ENCODE peak calls at places on chromosomes 5 and 9, in four cellular contexts. One of them, this sample, is unnamed.

GRCh38 chr9:72362680-72363139 is 2.3 kb downstream of the ZFAND5 start:
- DNase-seq in AG10803: peak; percentile 77
- DNase-seq in mucosa of descending colon: peak; percentile 69
- DNase-seq in CD4-positive, alpha-beta T cell: peak; percentile 19
- DNase-seq in this sample: peak; percentile 31

GRCh38 chr5:178415353-178415752 is 174.8 kb downstream of the COL23A1 start:
- DNase-seq in AG10803: no peak
- DNase-seq in mucosa of descending colon: no peak
- DNase-seq in CD4-positive, alpha-beta T cell: no peak
- DNase-seq in this sample: no peak

GRCh38 chr9:81379655-81380054 is 309.7 kb downstream of the TLE1 start:
- DNase-seq in AG10803: peak; percentile 14
- DNase-seq in mucosa of descending colon: no peak
- DNase-seq in CD4-positive, alpha-beta T cell: no peak
- DNase-seq in this sample: no peak

GRCh38 chr9:134531251-134531970 is 110.2 kb upstream of the COL5A1 start:
- DNase-seq in AG10803: peak; percentile 70
- DNase-seq in mucosa of descending colon: no peak
- DNase-seq in CD4-positive, alpha-beta T cell: no peak
- DNase-seq in this sample: no peak

GRCh38 chr5:135883441-135883840 is 12.2 kb downstream of the IL9 start:
- DNase-seq in AG10803: no peak
- DNase-seq in mucosa of descending colon: no peak
- DNase-seq in CD4-positive, alpha-beta T cell: no peak
- DNase-seq in this sample: no peak

GRCh38 chr5:8831854-8832253 is 714.0 kb downstream of the SEMA5A start:
- DNase-seq in AG10803: peak; percentile 20
- DNase-seq in mucosa of descending colon: no peak
- DNase-seq in CD4-positive, alpha-beta T cell: no peak
- DNase-seq in this sample: no peak

GRCh38 chr5:143824851-143825720 is 13.1 kb downstream of the HMHB1 start:
- DNase-seq in AG10803: peak; percentile 67
- DNase-seq in mucosa of descending colon: peak; percentile 94
- DNase-seq in CD4-positive, alpha-beta T cell: peak; percentile 75
- DNase-seq in this sample: peak; percentile 92

GRCh38 chr9:38649731-38650363 is 29.5 kb upstream of the ANKRD18A start:
- DNase-seq in AG10803: no peak
- DNase-seq in mucosa of descending colon: no peak
- DNase-seq in CD4-positive, alpha-beta T cell: no peak
- DNase-seq in this sample: no peak

GRCh38 chr9:76580188-76580587 is 121.2 kb downstream of the GCNT1 start:
- DNase-seq in AG10803: no peak
- DNase-seq in mucosa of descending colon: no peak
- DNase-seq in CD4-positive, alpha-beta T cell: no peak
- DNase-seq in this sample: no peak

GRCh38 chr5:14417792-14418765 is 163.5 kb upstream of the OTULINL start:
- DNase-seq in AG10803: no peak
- DNase-seq in mucosa of descending colon: no peak
- DNase-seq in CD4-positive, alpha-beta T cell: no peak
- DNase-seq in this sample: no peak

GRCh38 chr9:121921444-121921843 is 171.7 kb downstream of the TTLL11 start:
- DNase-seq in AG10803: no peak
- DNase-seq in mucosa of descending colon: no peak
- DNase-seq in CD4-positive, alpha-beta T cell: no peak
- DNase-seq in this sample: no peak

GRCh38 chr5:138989720-138990119 is 114.6 kb upstream of the LRRTM2 start:
- DNase-seq in AG10803: peak; percentile 68
- DNase-seq in mucosa of descending colon: no peak
- DNase-seq in CD4-positive, alpha-beta T cell: no peak
- DNase-seq in this sample: no peak

GRCh38 chr9:8346291-8346690 is 546.7 kb upstream of the DMAC1 start:
- DNase-seq in AG10803: no peak
- DNase-seq in mucosa of descending colon: no peak
- DNase-seq in CD4-positive, alpha-beta T cell: no peak
- DNase-seq in this sample: no peak

GRCh38 chr9:72951043-72951442 is 1.8 kb downstream of the ALDH1A1 start:
- DNase-seq in AG10803: no peak
- DNase-seq in mucosa of descending colon: no peak
- DNase-seq in CD4-positive, alpha-beta T cell: no peak
- DNase-seq in this sample: no peak

GRCh38 chr5:138654281-138654867 is 79.2 kb upstream of the HSPA9 start:
- DNase-seq in AG10803: peak; percentile 14
- DNase-seq in mucosa of descending colon: peak; percentile 28
- DNase-seq in CD4-positive, alpha-beta T cell: peak; percentile 45
- DNase-seq in this sample: peak; percentile 38

GRCh38 chr5:151295138-151295537 is 8.4 kb downstream of the SLC36A3 start:
- DNase-seq in AG10803: peak; percentile 4
- DNase-seq in mucosa of descending colon: no peak
- DNase-seq in CD4-positive, alpha-beta T cell: no peak
- DNase-seq in this sample: no peak

GRCh38 chr5:177432143-177432904 is 5.8 kb downstream of the GRK6 start:
- DNase-seq in AG10803: no peak
- DNase-seq in mucosa of descending colon: no peak
- DNase-seq in CD4-positive, alpha-beta T cell: no peak
- DNase-seq in this sample: no peak

GRCh38 chr9:114968710-114969109 is 38.3 kb upstream of the TNFSF8 start:
- DNase-seq in AG10803: peak; percentile 50
- DNase-seq in mucosa of descending colon: no peak
- DNase-seq in CD4-positive, alpha-beta T cell: no peak
- DNase-seq in this sample: no peak

GRCh38 chr5:151026674-151027073 is 6.3 kb downstream of the GPX3 start:
- DNase-seq in AG10803: no peak
- DNase-seq in mucosa of descending colon: no peak
- DNase-seq in CD4-positive, alpha-beta T cell: no peak
- DNase-seq in this sample: no peak

GRCh38 chr5:129053438-129053837 is 41.1 kb upstream of the ISOC1 start:
- DNase-seq in AG10803: no peak
- DNase-seq in mucosa of descending colon: no peak
- DNase-seq in CD4-positive, alpha-beta T cell: no peak
- DNase-seq in this sample: no peak

GRCh38 chr5:110054240-110054639 is 364.5 kb downstream of the MAN2A1 start:
- DNase-seq in AG10803: peak; percentile 45
- DNase-seq in mucosa of descending colon: peak; percentile 49
- DNase-seq in CD4-positive, alpha-beta T cell: peak; percentile 82
- DNase-seq in this sample: peak; percentile 17

GRCh38 chr9:80928697-80929096 is 760.6 kb downstream of the TLE1 start:
- DNase-seq in AG10803: no peak
- DNase-seq in mucosa of descending colon: no peak
- DNase-seq in CD4-positive, alpha-beta T cell: no peak
- DNase-seq in this sample: no peak

GRCh38 chr9:12463641-12464040 is 229.5 kb upstream of the TYRP1 start:
- DNase-seq in AG10803: no peak
- DNase-seq in mucosa of descending colon: no peak
- DNase-seq in CD4-positive, alpha-beta T cell: no peak
- DNase-seq in this sample: no peak

GRCh38 chr5:125160787-125161502 is 414.5 kb upstream of the ZNF608 start:
- DNase-seq in AG10803: no peak
- DNase-seq in mucosa of descending colon: no peak
- DNase-seq in CD4-positive, alpha-beta T cell: no peak
- DNase-seq in this sample: no peak

GRCh38 chr9:33443047-33443446 is 4.3 kb downstream of the AQP3 start:
- DNase-seq in AG10803: no peak
- DNase-seq in mucosa of descending colon: no peak
- DNase-seq in CD4-positive, alpha-beta T cell: no peak
- DNase-seq in this sample: no peak
- TF ChIP-seq CTCF in AG10803: no peak
- TF ChIP-seq CTCF in mucosa of descending colon: no peak
- TF ChIP-seq CTCF in CD4-positive, alpha-beta T cell: no peak
- TF ChIP-seq CTCF in this sample: no peak

GRCh38 chr9:36093384-36093783 is 43.1 kb upstream of the GLIPR2 start:
- DNase-seq in AG10803: no peak
- DNase-seq in mucosa of descending colon: no peak
- DNase-seq in CD4-positive, alpha-beta T cell: no peak
- DNase-seq in this sample: no peak

GRCh38 chr9:36092509-36093215 is 43.9 kb upstream of the GLIPR2 start:
- DNase-seq in AG10803: no peak
- DNase-seq in mucosa of descending colon: peak; percentile 48
- DNase-seq in CD4-positive, alpha-beta T cell: no peak
- DNase-seq in this sample: no peak

GRCh38 chr9:36092014-36092413 is 44.5 kb upstream of the GLIPR2 start:
- DNase-seq in AG10803: no peak
- DNase-seq in mucosa of descending colon: no peak
- DNase-seq in CD4-positive, alpha-beta T cell: no peak
- DNase-seq in this sample: no peak

GRCh38 chr9:36088020-36088419 is 48.5 kb upstream of the GLIPR2 start:
- DNase-seq in AG10803: no peak
- DNase-seq in mucosa of descending colon: no peak
- DNase-seq in CD4-positive, alpha-beta T cell: no peak
- DNase-seq in this sample: no peak

DNA sequence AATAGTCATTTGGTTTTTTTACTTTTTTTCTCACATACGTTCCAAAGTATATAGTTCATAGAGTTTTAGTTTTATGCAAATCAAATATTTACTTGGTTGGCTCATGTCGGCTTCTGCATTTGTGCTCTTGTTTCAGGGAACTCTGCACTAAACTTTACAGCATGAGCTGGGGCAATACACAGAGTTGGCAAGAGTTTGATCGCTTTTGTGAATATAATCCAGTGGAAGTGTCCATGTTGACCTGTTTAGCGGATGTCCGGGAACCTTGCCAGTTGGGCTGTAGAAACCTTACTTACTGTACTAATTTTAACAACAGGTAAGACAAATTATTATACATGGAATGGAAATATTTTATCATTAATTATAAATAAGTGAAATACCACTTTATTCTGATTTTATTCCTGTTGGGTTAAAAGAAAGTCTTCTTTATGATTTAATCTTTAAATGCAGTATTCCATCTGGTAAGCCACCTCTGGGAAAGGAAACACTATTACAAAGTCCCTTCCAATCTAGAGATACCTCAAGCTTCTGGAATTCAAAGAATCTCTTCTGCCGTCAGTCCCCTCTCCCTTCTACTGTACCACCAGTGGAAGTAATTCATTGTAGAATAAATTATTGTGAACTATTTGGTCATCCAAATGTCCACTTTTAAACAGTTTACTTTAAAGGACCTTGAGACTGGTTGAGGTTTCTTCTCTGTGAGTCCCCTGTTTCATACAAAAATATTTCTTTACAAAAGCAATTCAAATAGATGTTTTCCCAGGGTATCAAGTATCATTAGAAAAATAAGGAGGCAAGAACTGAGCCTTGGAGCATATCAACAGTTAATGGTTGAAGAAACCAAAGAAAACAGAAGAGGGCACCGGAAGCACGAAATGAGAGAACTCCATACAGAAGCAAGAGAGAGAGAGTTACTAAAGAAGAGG is 45.2 kb upstream of the GLIPR2 start:
- DNase-seq in AG10803: peak; percentile 82
- DNase-seq in mucosa of descending colon: peak; percentile 87
- DNase-seq in CD4-positive, alpha-beta T cell: no peak
- DNase-seq in this sample: no peak
- TF ChIP-seq CTCF in AG10803: no peak
- TF ChIP-seq CTCF in mucosa of descending colon: no peak
- TF ChIP-seq CTCF in CD4-positive, alpha-beta T cell: no peak
- TF ChIP-seq CTCF in this sample: no peak

GRCh38 chr5:73028991-73029540 is 73.2 kb downstream of the FCHO2 start:
- DNase-seq in AG10803: peak; percentile 48
- DNase-seq in mucosa of descending colon: no peak
- DNase-seq in CD4-positive, alpha-beta T cell: no peak
- DNase-seq in this sample: no peak

GRCh38 chr5:73030531-73030930 is 74.7 kb downstream of the FCHO2 start:
- DNase-seq in AG10803: no peak
- DNase-seq in mucosa of descending colon: no peak
- DNase-seq in CD4-positive, alpha-beta T cell: no peak
- DNase-seq in this sample: no peak

GRCh38 chr5:73030995-73031394 is 75.2 kb downstream of the FCHO2 start:
- DNase-seq in AG10803: peak; percentile 91
- DNase-seq in mucosa of descending colon: no peak
- DNase-seq in CD4-positive, alpha-beta T cell: no peak
- DNase-seq in this sample: no peak

GRCh38 chr5:73027816-73028215 is 72.0 kb downstream of the FCHO2 start:
- DNase-seq in AG10803: no peak
- DNase-seq in mucosa of descending colon: no peak
- DNase-seq in CD4-positive, alpha-beta T cell: no peak
- DNase-seq in this sample: no peak

GRCh38 chr5:73027361-73027760 is 71.5 kb downstream of the FCHO2 start:
- DNase-seq in AG10803: no peak
- DNase-seq in mucosa of descending colon: no peak
- DNase-seq in CD4-positive, alpha-beta T cell: no peak
- DNase-seq in this sample: no peak
- TF ChIP-seq CTCF in AG10803: peak; percentile 22
- TF ChIP-seq CTCF in mucosa of descending colon: no peak
- TF ChIP-seq CTCF in CD4-positive, alpha-beta T cell: no peak
- TF ChIP-seq CTCF in this sample: peak; percentile 59

GRCh38 chr9:113274474-113275146 is 762 bp downstream of the CDC26 start:
- DNase-seq in AG10803: peak; percentile 57
- DNase-seq in mucosa of descending colon: peak; percentile 77
- DNase-seq in CD4-positive, alpha-beta T cell: no peak
- DNase-seq in this sample: no peak

GRCh38 chr9:113281356-113281755 is 5.9 kb downstream of the PRPF4 start:
- DNase-seq in AG10803: no peak
- DNase-seq in mucosa of descending colon: no peak
- DNase-seq in CD4-positive, alpha-beta T cell: no peak
- DNase-seq in this sample: no peak

GRCh38 chr9:113269871-113270270 is 5.5 kb downstream of the CDC26 start:
- DNase-seq in AG10803: no peak
- DNase-seq in mucosa of descending colon: no peak
- DNase-seq in CD4-positive, alpha-beta T cell: no peak
- DNase-seq in this sample: no peak

GRCh38 chr9:113278840-113279239 is 3.4 kb downstream of the PRPF4 start:
- DNase-seq in AG10803: no peak
- DNase-seq in mucosa of descending colon: no peak
- DNase-seq in CD4-positive, alpha-beta T cell: no peak
- DNase-seq in this sample: no peak

GRCh38 chr9:113275147-113276131 is at the start of the genes CDC26 and PRPF4:
- DNase-seq in AG10803: peak; percentile 98
- DNase-seq in mucosa of descending colon: peak; percentile 98
- DNase-seq in CD4-positive, alpha-beta T cell: peak; percentile 93
- DNase-seq in this sample: peak; percentile 96
- TF ChIP-seq CTCF in AG10803: no peak
- TF ChIP-seq CTCF in mucosa of descending colon: no peak
- TF ChIP-seq CTCF in CD4-positive, alpha-beta T cell: no peak
- TF ChIP-seq CTCF in this sample: no peak

GRCh38 chr5:163347671-163348070 is 89.7 kb upstream of the CCNG1 start:
- DNase-seq in AG10803: peak; percentile 52
- DNase-seq in mucosa of descending colon: peak; percentile 68
- DNase-seq in CD4-positive, alpha-beta T cell: peak; percentile 15
- DNase-seq in this sample: peak; percentile 56
- TF ChIP-seq CTCF in AG10803: peak; percentile 81
- TF ChIP-seq CTCF in mucosa of descending colon: peak; percentile 52
- TF ChIP-seq CTCF in CD4-positive, alpha-beta T cell: peak; percentile 74
- TF ChIP-seq CTCF in this sample: peak; percentile 86

This sample was measured in glutamatergic neuron.